ENCODE peak calls at places on chromosome 11, in six cellular contexts. A is fibroblast of lung, K is PC-3, W is adrenal gland, G is ovary, C is kidney epithelial cell. M is an unnamed sample.

GRCh38 chr11:1230121-1230455 is 7.2 kb downstream of the MUC5B start:
- DNase-seq in W (no peak), G (no peak), A (no peak), K (no peak), C (no peak), M (no peak)

GRCh38 chr11:2428322-2428795 is 16.0 kb downstream of the TRPM5 start:
- DNase-seq in K (peak; percentile 67), W (peak; percentile 86), G (no peak), C (no peak), A (peak; percentile 45), M (peak; percentile 35)

GRCh38 chr11:36306888-36307287 is 10.8 kb downstream of the PRR5L start:
- DNase-seq in K (peak; percentile 57), A (peak; percentile 62), W (peak; percentile 29), C (no peak), G (no peak), M (peak; percentile 46)

GRCh38 chr11:46680164-46680760 is 20.2 kb downstream of the ARHGAP1 start:
- DNase-seq in W (no peak), C (no peak), G (no peak), A (no peak), K (no peak), M (no peak)

GRCh38 chr11:73404048-73404447 is 27.8 kb downstream of the RELT start:
- DNase-seq in A (peak; percentile 44), G (peak; percentile 74), C (no peak), W (peak; percentile 81), K (peak; percentile 68), M (peak; percentile 34)

GRCh38 chr11:1116104-1116503 is 41.4 kb downstream of the MUC2 start:
- DNase-seq in K (no peak), A (no peak), G (no peak), C (no peak), W (no peak), M (no peak)

GRCh38 chr11:66272600-66272999 is 4.2 kb downstream of the RAB1B start:
- DNase-seq in K (no peak), A (no peak), W (no peak), G (no peak), C (no peak), M (no peak)

GRCh38 chr11:114087028-114087427 is 27.5 kb downstream of the ZBTB16 start:
- DNase-seq in W (no peak), G (no peak), C (no peak), K (no peak), A (no peak), M (no peak)

GRCh38 chr11:32785262-32785661 is 9.2 kb downstream of the CCDC73 start:
- DNase-seq in G (no peak), C (no peak), W (peak; percentile 7), A (no peak), K (no peak), M (no peak)

GRCh38 chr11:35763772-35764171 is 101.2 kb downstream of the TRIM44 start:
- DNase-seq in G (no peak), K (no peak), W (no peak), C (no peak), A (no peak), M (no peak)

GRCh38 chr11:1877211-1878133 is 14.2 kb downstream of the PRR33 start:
- DNase-seq in C (no peak), W (peak; percentile 82), K (peak; percentile 8), G (no peak), A (peak; percentile 83), M (peak; percentile 23)

GRCh38 chr11:59918494-59918893 is 19.7 kb upstream of the OOSP1 start:
- DNase-seq in G (no peak), W (no peak), C (no peak), A (no peak), K (peak; percentile 31), M (peak; percentile 12)

GRCh38 chr11:106391771-106392412 is 314.4 kb downstream of the AASDHPPT start:
- DNase-seq in K (peak; percentile 89), W (no peak), A (peak; percentile 76), G (no peak), C (no peak), M (peak; percentile 55)

GRCh38 chr11:34844466-34845112 is 71.6 kb downstream of the APIP start:
- DNase-seq in G (no peak), C (no peak), W (no peak), K (no peak), A (no peak), M (no peak)

GRCh38 chr11:46977940-46978595 is 41.5 kb downstream of the CSTPP1 start:
- DNase-seq in W (no peak), C (no peak), G (no peak), A (no peak), K (peak; percentile 55), M (peak; percentile 61)

GRCh38 chr11:9386901-9387300 is 2.4 kb downstream of the IPO7 start:
- DNase-seq in W (no peak), K (no peak), G (no peak), C (no peak), A (no peak), M (no peak)

GRCh38 chr11:22407899-22408298 is 69.7 kb downstream of the SLC17A6 start:
- DNase-seq in A (no peak), W (no peak), G (no peak), C (no peak), K (no peak), M (no peak)

GRCh38 chr11:95108159-95108611 is 18.5 kb downstream of the ENDOD1 start:
- DNase-seq in C (no peak), A (peak; percentile 29), G (no peak), K (peak; percentile 90), W (peak; percentile 70), M (peak; percentile 86)

GRCh38 chr11:45305874-45306623 is 19.9 kb upstream of the SYT13 start:
- DNase-seq in C (no peak), W (peak; percentile 8), K (no peak), G (no peak), A (no peak), M (no peak)

GRCh38 chr11:34654491-34655334 is 33.8 kb downstream of the EHF start:
- DNase-seq in K (peak; percentile 97), W (peak; percentile 97), C (no peak), A (peak; percentile 90), G (no peak), M (peak; percentile 77)

GRCh38 chr11:111977141-111978027 is 40.2 kb downstream of the DIXDC1 start:
- DNase-seq in C (no peak), A (no peak), W (peak; percentile 82), G (peak; percentile 70), K (peak; percentile 56), M (no peak)

GRCh38 chr11:91866642-91867041 is 358.0 kb upstream of the FAT3 start:
- DNase-seq in A (no peak), G (no peak), C (no peak), K (no peak), W (no peak), M (no peak)

GRCh38 chr11:91871791-91872190 is 352.8 kb upstream of the FAT3 start:
- DNase-seq in W (no peak), C (no peak), A (no peak), K (peak; percentile 74), G (no peak), M (no peak)

GRCh38 chr11:91871048-91871447 is 353.6 kb upstream of the FAT3 start:
- DNase-seq in K (no peak), A (no peak), C (no peak), G (no peak), W (no peak), M (no peak)

GRCh38 chr11:91872216-91872615 is 352.4 kb upstream of the FAT3 start:
- DNase-seq in C (no peak), W (no peak), A (no peak), G (no peak), K (no peak), M (no peak)

DNA sequence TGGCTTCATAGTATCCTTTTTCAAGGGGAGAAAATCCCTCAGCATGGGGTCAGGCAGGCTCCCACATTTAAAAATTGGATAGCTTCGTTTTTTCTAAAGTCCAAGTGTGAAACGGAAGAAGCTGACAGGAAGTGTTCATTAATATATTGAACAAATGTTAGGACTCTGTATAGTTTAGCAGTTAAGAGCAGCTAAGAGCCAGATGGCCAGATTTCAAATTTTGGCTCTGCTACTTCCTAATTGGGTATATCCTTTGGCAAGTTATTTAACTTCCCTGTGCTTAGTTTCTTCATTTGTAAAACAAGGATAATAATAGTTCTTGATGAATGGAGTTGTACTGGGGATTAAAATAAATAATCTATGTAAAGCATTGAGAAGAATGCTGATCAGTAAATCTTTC is 354.9 kb upstream of the FAT3 start:
- DNase-seq in G (no peak), W (no peak), K (no peak), C (no peak), A (peak; percentile 6), M (no peak)
- H3K27me3 ChIP-seq in G (no peaks in the 10 kb centered on the region), W (no peaks in the 10 kb centered on the region), K (no peaks in the 10 kb centered on the region), C (no peaks in the 10 kb centered on the region), A (no peaks in the 10 kb centered on the region), M (no peaks in the 10 kb centered on the region)

GRCh38 chr11:129791515-129791914 is 24.1 kb upstream of the TMEM45B start:
- DNase-seq in G (no peak), K (no peak), A (no peak), C (no peak), W (no peak), M (no peak)

GRCh38 chr11:129788278-129788677 is 27.4 kb upstream of the TMEM45B start:
- DNase-seq in C (no peak), G (no peak), K (peak; percentile 36), W (no peak), A (no peak), M (no peak)

GRCh38 chr11:129787518-129787917 is 28.1 kb upstream of the TMEM45B start:
- DNase-seq in G (no peak), A (no peak), K (peak; percentile 55), C (no peak), W (no peak), M (peak; percentile 92)

GRCh38 chr11:129790131-129790530 is 25.5 kb upstream of the TMEM45B start:
- DNase-seq in C (no peak), A (no peak), W (no peak), K (no peak), G (no peak), M (no peak)

GRCh38 chr11:129785383-129786111 is 30.1 kb upstream of the TMEM45B start:
- DNase-seq in W (no peak), A (peak; percentile 14), C (no peak), K (peak; percentile 86), G (no peak), M (peak; percentile 50)
- TF ChIP-seq CTCF in W (no peak), A (no peak), C (peak; percentile 34), K (peak; percentile 90), G (no peak), M (peak; percentile 45)

DNA sequence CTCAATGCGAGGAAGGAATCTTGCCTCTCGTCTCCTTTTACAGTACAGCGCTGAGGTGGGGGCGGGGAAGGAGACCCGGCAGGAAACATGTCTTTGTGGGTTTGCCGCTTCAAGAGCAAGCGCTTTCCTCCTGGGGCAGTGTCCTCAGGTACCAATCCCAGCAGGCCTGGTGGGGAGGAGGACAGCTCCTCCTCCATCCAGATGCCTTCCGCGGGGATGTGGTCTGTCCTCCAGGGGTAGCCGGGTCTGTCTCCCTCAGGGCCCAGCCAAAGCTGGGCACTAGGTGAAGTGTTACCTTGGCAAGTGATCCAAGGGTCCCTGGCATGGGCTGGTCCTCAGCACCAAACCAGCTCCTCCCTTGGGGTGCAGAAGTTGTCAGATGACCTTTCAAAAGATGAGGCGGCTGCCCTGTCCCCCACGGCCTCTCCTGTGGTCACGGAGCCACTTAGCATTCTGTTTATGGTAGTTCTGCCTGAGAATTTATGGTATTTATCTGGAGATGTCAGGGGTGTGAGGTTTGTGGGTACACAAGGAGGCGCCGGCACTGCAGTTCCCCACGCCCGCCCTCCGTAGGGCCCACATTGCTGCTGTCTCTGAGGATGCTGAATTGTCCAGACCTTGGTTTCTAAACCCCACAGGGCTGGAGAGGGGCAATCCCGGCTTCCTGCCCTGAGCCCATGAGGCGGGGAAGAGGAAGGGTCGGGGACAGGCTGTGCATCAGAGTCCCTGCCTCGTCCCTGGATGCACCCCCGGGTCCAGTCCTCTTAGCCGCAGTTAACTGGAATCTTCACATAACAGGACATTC is 93.5 kb upstream of the ANO1 start:
- DNase-seq in G (no peak), A (no peak), K (no peak), W (no peak), C (no peak), M (no peak)
- H3K27me3 ChIP-seq in G (no peaks in the 10 kb centered on the region), A (peaks cover 19% of the 10 kb centered on the region), K (no peaks in the 10 kb centered on the region), W (peaks cover 25% of the 10 kb centered on the region), C (peaks cover 51% of the 10 kb centered on the region), M (peaks cover 30% of the 10 kb centered on the region)

GRCh38 chr11:19679952-19680823 is 32.4 kb upstream of the NAV2 start:
- DNase-seq in G (peak; percentile 77), K (peak; percentile 97), A (peak; percentile 99), W (peak; percentile 97), C (peak; percentile 93), M (peak; percentile 96)
- TF ChIP-seq CTCF in G (no peak), K (no peak), A (peak; percentile 10), W (peak; percentile 32), C (no peak), M (no peak)

M was measured in bronchial epithelial cell.